ENCODE peak calls at places on chromosomes 5 and 9, in ten cellular contexts. K is SHP77; F is HuH-7.5; U is MM.1S; L is activated naive CD4-positive, alpha-beta T cell; C is HCT116; N is AG04449; Z is breast epithelium; A is amniotic stem cell; P is bronchial epithelial cell. I is an unnamed sample.

GRCh38 chr5:6488021-6488420 is 39.4 kb downstream of the UBE2QL1 start:
- DNase-seq in K (no peak), F (no peak), U (no peak), L (no peak), C (no peak), N (no peak), Z (no peak), A (no peak), P (no peak), I (no peak)

GRCh38 chr5:116876240-116876840 is 301.7 kb upstream of the SEMA6A start:
- DNase-seq in K (no peak), F (no peak), U (no peak), L (no peak), C (no peak), N (no peak), Z (no peak), A (no peak), P (peak), I (no peak)

GRCh38 chr5:37810311-37810710 is 29.5 kb downstream of the GDNF start:
- DNase-seq in K (no peak), F (no peak), U (no peak), L (no peak), C (no peak), N (no peak), Z (no peak), A (no peak), P (no peak), I (no peak)

GRCh38 chr9:130058887-130059286 is 5.2 kb downstream of the GPR107 start:
- DNase-seq in K (no peak), F (no peak), U (no peak), L (no peak), C (no peak), N (no peak), Z (no peak), A (no peak), P (no peak), I (no peak)

GRCh38 chr5:2848634-2849033 is 97.2 kb upstream of the IRX2 start:
- DNase-seq in K (no peak), F (no peak), U (no peak), L (no peak), C (no peak), N (no peak), Z (no peak), A (no peak), P (peak), I (no peak)

GRCh38 chr5:102856374-102856748 is 101.3 kb downstream of the PAM start:
- DNase-seq in K (no peak), F (no peak), U (no peak), L (no peak), C (no peak), N (peak), Z (no peak), A (peak), P (peak), I (no peak)

GRCh38 chr5:60929024-60929423 is 15.8 kb downstream of the ERCC8 start:
- DNase-seq in K (no peak), F (no peak), U (no peak), L (no peak), C (no peak), N (no peak), Z (no peak), A (no peak), P (peak), I (no peak)

GRCh38 chr5:142115937-142116614 is 7.5 kb downstream of the NDFIP1 start:
- DNase-seq in K (no peak), F (no peak), U (no peak), L (no peak), C (no peak), N (no peak), Z (no peak), A (no peak), P (peak), I (no peak)

GRCh38 chr9:1025131-1025530 is 25.0 kb upstream of the DMRT2 start:
- DNase-seq in K (no peak), F (no peak), U (no peak), L (no peak), C (no peak), N (no peak), Z (no peak), A (no peak), P (peak), I (no peak)

GRCh38 chr9:114499528-114499927 is 5.7 kb downstream of the WHRN start:
- DNase-seq in K (no peak), F (no peak), U (no peak), L (no peak), C (no peak), N (no peak), Z (no peak), A (no peak), P (no peak), I (no peak)

GRCh38 chr5:38634961-38635369 is 78.5 kb upstream of the LIFR start:
- DNase-seq in K (no peak), F (no peak), U (no peak), L (no peak), C (no peak), N (no peak), Z (no peak), A (no peak), P (peak), I (no peak)

GRCh38 chr5:35853652-35854051 is 3.0 kb upstream of the IL7R start:
- DNase-seq in K (no peak), F (no peak), U (no peak), L (no peak), C (no peak), N (no peak), Z (no peak), A (no peak), P (no peak), I (no peak)

GRCh38 chr5:114969482-114969881 is 200.2 kb downstream of the TRIM36 start:
- DNase-seq in K (no peak), F (no peak), U (no peak), L (no peak), C (no peak), N (no peak), Z (no peak), A (no peak), P (no peak), I (no peak)

GRCh38 chr9:98172604-98173003 is 19.8 kb downstream of the CORO2A start:
- DNase-seq in K (peak), F (no peak), U (no peak), L (no peak), C (no peak), N (no peak), Z (no peak), A (no peak), P (no peak), I (no peak)

GRCh38 chr9:3299872-3300271 is 225.9 kb downstream of the RFX3 start:
- DNase-seq in K (no peak), F (no peak), U (peak), L (no peak), C (no peak), N (no peak), Z (no peak), A (no peak), P (no peak), I (no peak)

GRCh38 chr9:104795857-104796256 is 31.9 kb downstream of the NIPSNAP3B start:
- DNase-seq in K (no peak), F (no peak), U (no peak), L (no peak), C (no peak), N (no peak), Z (no peak), A (no peak), P (no peak), I (no peak)

GRCh38 chr5:88884435-88884877 is 1.5 kb upstream of the MEF2C start:
- DNase-seq in K (no peak), F (no peak), U (peak), L (no peak), C (no peak), N (no peak), Z (no peak), A (no peak), P (peak), I (no peak)

GRCh38 chr5:142881727-142882126 is 111.5 kb downstream of the ARHGAP26 start:
- DNase-seq in K (no peak), F (no peak), U (no peak), L (no peak), C (no peak), N (no peak), Z (no peak), A (no peak), P (no peak), I (no peak)

GRCh38 chr9:69971643-69972449 is 71.8 kb upstream of the MAMDC2 start:
- DNase-seq in K (peak), F (peak), U (peak), L (peak), C (peak), N (no peak), Z (peak), A (peak), P (peak), I (no peak)

GRCh38 chr9:127714020-127714835 is 1.2 kb downstream of the PTRH1 start:
- DNase-seq in K (no peak), F (no peak), U (no peak), L (no peak), C (no peak), N (no peak), Z (no peak), A (no peak), P (no peak), I (no peak)

GRCh38 chr5:90386099-90386710 is 23.4 kb downstream of the CETN3 start:
- DNase-seq in K (peak), F (no peak), U (peak), L (no peak), C (peak), N (no peak), Z (no peak), A (no peak), P (peak), I (no peak)

GRCh38 chr5:136203303-136203922 is 10.5 kb upstream of the SMIM32 start:
- DNase-seq in K (no peak), F (no peak), U (no peak), L (no peak), C (no peak), N (no peak), Z (no peak), A (no peak), P (no peak), I (no peak)

GRCh38 chr5:66540078-66540477 is 56.1 kb upstream of the MAST4 start:
- DNase-seq in K (no peak), F (no peak), U (no peak), L (no peak), C (no peak), N (no peak), Z (no peak), A (no peak), P (peak), I (no peak)

GRCh38 chr5:10243660-10244240 is 5.9 kb downstream of the ATPSCKMT start:
- DNase-seq in K (no peak), F (no peak), U (no peak), L (no peak), C (no peak), N (no peak), Z (no peak), A (no peak), P (peak), I (no peak)

GRCh38 chr9:79026311-79026710 is 545.5 kb upstream of the TLE4 start:
- DNase-seq in K (no peak), F (no peak), U (peak), L (no peak), C (no peak), N (no peak), Z (no peak), A (no peak), P (peak), I (no peak)

GRCh38 chr5:67998709-67999251 is 216.8 kb upstream of the PIK3R1 start:
- DNase-seq in K (no peak), F (no peak), U (no peak), L (no peak), C (peak), N (no peak), Z (peak), A (no peak), P (peak), I (no peak)

GRCh38 chr5:98341711-98342042 is 431.8 kb upstream of the RGMB start:
- DNase-seq in K (no peak), F (no peak), U (no peak), L (no peak), C (no peak), N (peak), Z (no peak), A (no peak), P (peak), I (no peak)

GRCh38 chr5:124193371-124193789 is 553.1 kb downstream of the ZNF608 start:
- DNase-seq in K (no peak), F (no peak), U (no peak), L (no peak), C (peak), N (peak), Z (no peak), A (no peak), P (peak), I (no peak)

GRCh38 chr5:35319231-35320002 is 89.1 kb upstream of the PRLR start:
- DNase-seq in K (no peak), F (no peak), U (peak), L (peak), C (no peak), N (no peak), Z (no peak), A (no peak), P (peak), I (no peak)

GRCh38 chr5:139863361-139863760 is 67.8 kb downstream of the PSD2 start:
- DNase-seq in K (no peak), F (no peak), U (no peak), L (no peak), C (no peak), N (no peak), Z (peak), A (no peak), P (peak), I (no peak)

GRCh38 chr5:92927291-92927778 is 653.7 kb downstream of the NR2F1-AS1 start:
- DNase-seq in K (peak), F (no peak), U (no peak), L (no peak), C (peak), N (no peak), Z (no peak), A (no peak), P (peak), I (no peak)

GRCh38 chr5:69300537-69301203 is 31.9 kb downstream of the CCDC125 start:
- DNase-seq in K (no peak), F (no peak), U (no peak), L (no peak), C (no peak), N (no peak), Z (no peak), A (no peak), P (peak), I (no peak)

GRCh38 chr9:109224751-109225150 is 57.7 kb upstream of the FRRS1L start:
- DNase-seq in K (no peak), F (no peak), U (no peak), L (no peak), C (no peak), N (no peak), Z (no peak), A (no peak), P (no peak), I (no peak)

GRCh38 chr5:128403350-128403749 is 134.7 kb downstream of the FBN2 start:
- DNase-seq in K (no peak), F (no peak), U (no peak), L (no peak), C (no peak), N (no peak), Z (no peak), A (no peak), P (peak), I (no peak)

GRCh38 chr5:54329731-54330709 is 19.6 kb upstream of the ARL15 start:
- DNase-seq in K (no peak), F (no peak), U (no peak), L (no peak), C (no peak), N (peak), Z (no peak), A (peak), P (peak), I (peak)

GRCh38 chr5:111792659-111793058 is 35.7 kb upstream of the NREP start:
- DNase-seq in K (no peak), F (no peak), U (no peak), L (no peak), C (no peak), N (no peak), Z (no peak), A (no peak), P (no peak), I (no peak)

GRCh38 chr5:96133337-96134094 is 171.9 kb upstream of the ELL2 start:
- DNase-seq in K (no peak), F (no peak), U (no peak), L (no peak), C (no peak), N (no peak), Z (no peak), A (no peak), P (no peak), I (no peak)

GRCh38 chr5:145934276-145934675 is 2.1 kb upstream of the SH3RF2 start:
- DNase-seq in K (no peak), F (no peak), U (no peak), L (no peak), C (no peak), N (no peak), Z (no peak), A (no peak), P (no peak), I (no peak)

GRCh38 chr5:116272281-116272941 is 187.6 kb downstream of the COMMD10 start:
- DNase-seq in K (no peak), F (no peak), U (no peak), L (no peak), C (no peak), N (no peak), Z (no peak), A (no peak), P (no peak), I (no peak)

GRCh38 chr9:130128782-130129424 is 43.3 kb upstream of the NCS1 start:
- DNase-seq in K (no peak), F (no peak), U (no peak), L (no peak), C (no peak), N (peak), Z (peak), A (peak), P (no peak), I (peak)